ENCODE peak calls at places on chromosome 9, in ten cellular contexts. One of them, this sample, is unnamed.

GRCh38 chr9:105206821-105207699 is 37.4 kb upstream of the SLC44A1 start:
- DNase-seq in HFF-Myc: no peak
- DNase-seq in fibroblast of mammary gland: peak
- DNase-seq in A549: no peak
- DNase-seq in H9: no peak
- DNase-seq in progenitor cell of endocrine pancreas: no peak
- DNase-seq in neural crest cell: no peak
- DNase-seq in transverse colon: no peak
- DNase-seq in cardiac muscle cell: no peak
- DNase-seq in GM12865: no peak
- DNase-seq in this sample: no peak

GRCh38 chr9:27054841-27055240 is 49.4 kb upstream of the LRRC19 start:
- DNase-seq in cardiac muscle cell: no peak
- DNase-seq in transverse colon: no peak
- DNase-seq in GM12865: no peak
- DNase-seq in H9: no peak
- DNase-seq in A549: no peak
- DNase-seq in HFF-Myc: no peak
- DNase-seq in fibroblast of mammary gland: no peak
- DNase-seq in progenitor cell of endocrine pancreas: no peak
- DNase-seq in neural crest cell: no peak
- DNase-seq in this sample: no peak

GRCh38 chr9:133238851-133239532 is 29.9 kb upstream of the OBP2B start:
- DNase-seq in fibroblast of mammary gland: peak
- DNase-seq in transverse colon: peak
- DNase-seq in GM12865: peak
- DNase-seq in HFF-Myc: no peak
- DNase-seq in H9: peak
- DNase-seq in cardiac muscle cell: peak
- DNase-seq in progenitor cell of endocrine pancreas: peak
- DNase-seq in A549: peak
- DNase-seq in neural crest cell: peak
- DNase-seq in this sample: peak

GRCh38 chr9:7147136-7148090 is 389.6 kb downstream of the KDM4C start:
- DNase-seq in transverse colon: peak
- DNase-seq in fibroblast of mammary gland: no peak
- DNase-seq in HFF-Myc: no peak
- DNase-seq in GM12865: no peak
- DNase-seq in progenitor cell of endocrine pancreas: no peak
- DNase-seq in neural crest cell: no peak
- DNase-seq in A549: no peak
- DNase-seq in H9: no peak
- DNase-seq in cardiac muscle cell: peak
- DNase-seq in this sample: no peak

GRCh38 chr9:85522459-85523092 is 219.2 kb downstream of the AGTPBP1 start:
- DNase-seq in fibroblast of mammary gland: peak
- DNase-seq in cardiac muscle cell: peak
- DNase-seq in GM12865: peak
- DNase-seq in HFF-Myc: no peak
- DNase-seq in H9: peak
- DNase-seq in progenitor cell of endocrine pancreas: peak
- DNase-seq in A549: peak
- DNase-seq in transverse colon: peak
- DNase-seq in neural crest cell: peak
- DNase-seq in this sample: no peak

GRCh38 chr9:127451681-127452480 is 571 bp downstream of the LRSAM1 start:
- DNase-seq in A549: peak
- DNase-seq in fibroblast of mammary gland: peak
- DNase-seq in neural crest cell: peak
- DNase-seq in H9: peak
- DNase-seq in GM12865: peak
- DNase-seq in cardiac muscle cell: peak
- DNase-seq in progenitor cell of endocrine pancreas: peak
- DNase-seq in HFF-Myc: peak
- DNase-seq in transverse colon: peak
- DNase-seq in this sample: peak

GRCh38 chr9:94692601-94693000 is 33.9 kb upstream of the AOPEP start:
- DNase-seq in fibroblast of mammary gland: no peak
- DNase-seq in H9: no peak
- DNase-seq in neural crest cell: no peak
- DNase-seq in cardiac muscle cell: no peak
- DNase-seq in progenitor cell of endocrine pancreas: no peak
- DNase-seq in HFF-Myc: no peak
- DNase-seq in GM12865: no peak
- DNase-seq in A549: peak
- DNase-seq in transverse colon: no peak
- DNase-seq in this sample: peak

GRCh38 chr9:101477736-101478135 is 42.2 kb upstream of the ALDOB start:
- DNase-seq in neural crest cell: no peak
- DNase-seq in H9: no peak
- DNase-seq in HFF-Myc: no peak
- DNase-seq in progenitor cell of endocrine pancreas: no peak
- DNase-seq in GM12865: no peak
- DNase-seq in transverse colon: no peak
- DNase-seq in cardiac muscle cell: no peak
- DNase-seq in A549: no peak
- DNase-seq in fibroblast of mammary gland: peak
- DNase-seq in this sample: no peak

GRCh38 chr9:69193685-69194032 is 19.6 kb downstream of the TJP2 start:
- DNase-seq in neural crest cell: no peak
- DNase-seq in HFF-Myc: no peak
- DNase-seq in fibroblast of mammary gland: no peak
- DNase-seq in transverse colon: no peak
- DNase-seq in cardiac muscle cell: no peak
- DNase-seq in progenitor cell of endocrine pancreas: no peak
- DNase-seq in GM12865: no peak
- DNase-seq in H9: no peak
- DNase-seq in A549: peak
- DNase-seq in this sample: no peak
- TF ChIP-seq CTCF in neural crest cell: no peak
- TF ChIP-seq CTCF in HFF-Myc: no peak
- TF ChIP-seq CTCF in fibroblast of mammary gland: no peak
- TF ChIP-seq CTCF in transverse colon: no peak
- TF ChIP-seq CTCF in cardiac muscle cell: no peak
- TF ChIP-seq CTCF in progenitor cell of endocrine pancreas: no peak
- TF ChIP-seq CTCF in GM12865: no peak
- TF ChIP-seq CTCF in H9: no peak
- TF ChIP-seq CTCF in A549: no peak
- TF ChIP-seq CTCF in this sample: no peak

DNA sequence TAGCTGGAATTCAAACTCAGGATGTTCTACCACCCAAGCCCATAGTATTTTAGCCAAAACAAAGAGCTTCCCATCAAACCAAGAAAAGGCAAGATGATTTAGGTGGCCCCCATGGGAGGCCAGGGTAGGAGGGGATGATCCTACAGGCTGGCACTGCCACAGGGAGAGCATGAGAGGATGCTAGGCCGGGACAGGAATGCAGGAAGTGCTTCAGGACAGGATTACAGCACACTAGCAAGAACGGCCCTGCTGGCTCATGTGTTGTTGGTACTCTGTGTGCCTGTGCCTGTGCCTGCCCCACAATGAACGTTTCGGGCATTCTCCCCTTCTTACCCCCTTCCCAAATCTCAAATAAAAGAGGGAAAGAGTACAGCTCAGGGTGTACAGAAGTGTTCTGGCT is 110.7 kb upstream of the TRIM32 start:
- DNase-seq in progenitor cell of endocrine pancreas: no peak
- DNase-seq in HFF-Myc: no peak
- DNase-seq in transverse colon: no peak
- DNase-seq in cardiac muscle cell: no peak
- DNase-seq in GM12865: no peak
- DNase-seq in A549: no peak
- DNase-seq in H9: no peak
- DNase-seq in neural crest cell: no peak
- DNase-seq in fibroblast of mammary gland: no peak
- DNase-seq in this sample: no peak
- TF ChIP-seq CTCF in progenitor cell of endocrine pancreas: no peak
- TF ChIP-seq CTCF in HFF-Myc: no peak
- TF ChIP-seq CTCF in transverse colon: no peak
- TF ChIP-seq CTCF in cardiac muscle cell: no peak
- TF ChIP-seq CTCF in GM12865: no peak
- TF ChIP-seq CTCF in A549: no peak
- TF ChIP-seq CTCF in H9: no peak
- TF ChIP-seq CTCF in neural crest cell: no peak
- TF ChIP-seq CTCF in fibroblast of mammary gland: no peak
- TF ChIP-seq CTCF in this sample: no peak

GRCh38 chr9:9996259-9996658 is 616.5 kb downstream of the PTPRD start:
- DNase-seq in fibroblast of mammary gland: no peak
- DNase-seq in transverse colon: no peak
- DNase-seq in GM12865: no peak
- DNase-seq in cardiac muscle cell: no peak
- DNase-seq in HFF-Myc: no peak
- DNase-seq in progenitor cell of endocrine pancreas: no peak
- DNase-seq in A549: no peak
- DNase-seq in H9: no peak
- DNase-seq in neural crest cell: no peak
- DNase-seq in this sample: no peak

GRCh38 chr9:10000669-10001068 is 612.1 kb downstream of the PTPRD start:
- DNase-seq in HFF-Myc: no peak
- DNase-seq in neural crest cell: no peak
- DNase-seq in fibroblast of mammary gland: no peak
- DNase-seq in progenitor cell of endocrine pancreas: no peak
- DNase-seq in GM12865: no peak
- DNase-seq in H9: peak
- DNase-seq in cardiac muscle cell: no peak
- DNase-seq in transverse colon: no peak
- DNase-seq in A549: no peak
- DNase-seq in this sample: no peak

GRCh38 chr9:9997585-9997984 is 615.2 kb downstream of the PTPRD start:
- DNase-seq in cardiac muscle cell: no peak
- DNase-seq in HFF-Myc: no peak
- DNase-seq in neural crest cell: no peak
- DNase-seq in GM12865: no peak
- DNase-seq in transverse colon: no peak
- DNase-seq in progenitor cell of endocrine pancreas: no peak
- DNase-seq in fibroblast of mammary gland: no peak
- DNase-seq in A549: no peak
- DNase-seq in H9: no peak
- DNase-seq in this sample: no peak

GRCh38 chr9:10003047-10003446 is 609.8 kb downstream of the PTPRD start:
- DNase-seq in H9: no peak
- DNase-seq in transverse colon: no peak
- DNase-seq in A549: no peak
- DNase-seq in progenitor cell of endocrine pancreas: no peak
- DNase-seq in GM12865: no peak
- DNase-seq in fibroblast of mammary gland: no peak
- DNase-seq in HFF-Myc: no peak
- DNase-seq in cardiac muscle cell: no peak
- DNase-seq in neural crest cell: no peak
- DNase-seq in this sample: no peak

DNA sequence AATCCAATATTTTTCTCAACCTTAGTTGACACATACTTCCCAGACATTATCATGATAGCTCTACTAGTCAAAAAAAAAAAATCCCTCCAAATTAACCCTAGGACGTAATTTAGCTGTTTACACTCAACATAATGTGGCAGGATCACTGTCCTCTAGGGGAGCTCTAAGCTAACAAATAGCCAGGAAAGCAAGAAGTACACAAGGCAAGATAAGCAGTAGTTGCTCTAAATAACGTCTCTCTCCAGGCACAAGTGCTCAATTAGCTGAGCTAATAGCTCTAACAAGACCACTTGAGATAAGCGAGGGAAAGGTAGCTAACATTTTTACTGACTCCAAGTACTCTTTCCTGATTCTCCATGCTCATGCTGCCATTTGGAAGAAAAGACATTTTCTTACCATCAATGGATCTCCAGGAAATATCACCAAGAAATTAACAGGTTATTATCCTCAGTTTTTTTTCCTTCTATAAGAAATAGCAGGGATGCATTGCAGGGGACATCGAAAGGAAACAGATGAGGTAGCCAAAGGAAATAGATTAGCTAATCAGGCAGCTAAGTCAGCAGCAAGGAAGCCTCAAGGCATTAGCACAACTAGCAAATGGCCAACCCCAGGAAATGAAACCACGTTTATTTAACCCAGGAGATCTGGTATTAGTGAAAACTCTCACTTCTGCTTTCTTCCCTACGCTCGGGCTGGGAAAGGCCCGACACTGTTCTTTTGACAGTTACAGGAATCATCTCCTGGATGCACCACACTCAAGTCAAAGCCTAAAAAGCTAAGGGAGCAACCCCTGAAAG is 614.1 kb downstream of the PTPRD start:
- DNase-seq in cardiac muscle cell: peak
- DNase-seq in A549: peak
- DNase-seq in H9: no peak
- DNase-seq in neural crest cell: no peak
- DNase-seq in transverse colon: no peak
- DNase-seq in fibroblast of mammary gland: peak
- DNase-seq in HFF-Myc: no peak
- DNase-seq in GM12865: peak
- DNase-seq in progenitor cell of endocrine pancreas: no peak
- DNase-seq in this sample: no peak
- TF ChIP-seq CTCF in cardiac muscle cell: no peak
- TF ChIP-seq CTCF in A549: no peak
- TF ChIP-seq CTCF in H9: peak
- TF ChIP-seq CTCF in neural crest cell: peak
- TF ChIP-seq CTCF in transverse colon: no peak
- TF ChIP-seq CTCF in fibroblast of mammary gland: peak
- TF ChIP-seq CTCF in HFF-Myc: no peak
- TF ChIP-seq CTCF in GM12865: peak
- TF ChIP-seq CTCF in progenitor cell of endocrine pancreas: peak
- TF ChIP-seq CTCF in this sample: no peak

GRCh38 chr9:126068534-126069230 is 257.9 kb upstream of the MVB12B start:
- DNase-seq in A549: no peak
- DNase-seq in HFF-Myc: no peak
- DNase-seq in H9: no peak
- DNase-seq in cardiac muscle cell: no peak
- DNase-seq in transverse colon: no peak
- DNase-seq in GM12865: no peak
- DNase-seq in neural crest cell: no peak
- DNase-seq in progenitor cell of endocrine pancreas: no peak
- DNase-seq in fibroblast of mammary gland: peak
- DNase-seq in this sample: no peak

GRCh38 chr9:126070071-126070470 is 256.6 kb upstream of the MVB12B start:
- DNase-seq in HFF-Myc: no peak
- DNase-seq in progenitor cell of endocrine pancreas: no peak
- DNase-seq in H9: no peak
- DNase-seq in cardiac muscle cell: no peak
- DNase-seq in A549: no peak
- DNase-seq in fibroblast of mammary gland: no peak
- DNase-seq in GM12865: no peak
- DNase-seq in neural crest cell: no peak
- DNase-seq in transverse colon: no peak
- DNase-seq in this sample: no peak

GRCh38 chr9:126071076-126071750 is 255.4 kb upstream of the MVB12B start:
- DNase-seq in A549: no peak
- DNase-seq in transverse colon: no peak
- DNase-seq in progenitor cell of endocrine pancreas: no peak
- DNase-seq in fibroblast of mammary gland: no peak
- DNase-seq in neural crest cell: no peak
- DNase-seq in cardiac muscle cell: no peak
- DNase-seq in GM12865: no peak
- DNase-seq in H9: no peak
- DNase-seq in HFF-Myc: no peak
- DNase-seq in this sample: no peak

GRCh38 chr9:126067031-126067734 is 259.4 kb upstream of the MVB12B start:
- DNase-seq in GM12865: no peak
- DNase-seq in HFF-Myc: no peak
- DNase-seq in neural crest cell: no peak
- DNase-seq in progenitor cell of endocrine pancreas: no peak
- DNase-seq in transverse colon: no peak
- DNase-seq in cardiac muscle cell: no peak
- DNase-seq in A549: no peak
- DNase-seq in fibroblast of mammary gland: no peak
- DNase-seq in H9: no peak
- DNase-seq in this sample: no peak

DNA sequence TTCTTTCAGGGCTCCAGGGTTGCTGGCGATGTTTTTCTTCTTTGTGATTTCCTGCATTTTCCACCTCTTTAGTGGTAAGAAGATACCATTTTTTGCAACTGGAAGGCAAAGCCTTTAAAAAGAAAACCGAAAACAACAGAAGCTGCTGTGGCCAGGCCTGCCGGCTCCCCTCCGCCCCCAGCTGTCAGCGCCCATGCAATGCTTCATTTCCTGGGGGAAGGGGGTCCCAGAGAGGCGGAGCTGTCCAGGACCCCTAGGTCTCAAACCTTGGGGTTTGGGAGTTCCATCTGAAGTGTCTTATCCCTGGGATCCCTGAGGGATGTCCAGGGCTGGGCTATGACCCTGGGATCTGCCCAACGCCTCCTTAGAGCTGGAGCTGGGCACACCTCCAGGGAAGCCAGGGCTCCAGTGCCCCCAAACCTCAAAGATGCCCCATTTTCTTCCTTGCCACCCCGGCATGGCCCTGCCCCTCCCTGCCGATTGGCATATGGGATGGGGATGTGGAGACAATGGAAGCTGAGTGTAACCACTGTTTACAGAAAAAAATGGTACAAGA is 257.2 kb upstream of the MVB12B start:
- DNase-seq in fibroblast of mammary gland: no peak
- DNase-seq in progenitor cell of endocrine pancreas: no peak
- DNase-seq in A549: no peak
- DNase-seq in neural crest cell: no peak
- DNase-seq in HFF-Myc: no peak
- DNase-seq in transverse colon: no peak
- DNase-seq in cardiac muscle cell: no peak
- DNase-seq in H9: no peak
- DNase-seq in GM12865: peak
- DNase-seq in this sample: no peak
- TF ChIP-seq CTCF in fibroblast of mammary gland: no peak
- TF ChIP-seq CTCF in progenitor cell of endocrine pancreas: no peak
- TF ChIP-seq CTCF in A549: no peak
- TF ChIP-seq CTCF in neural crest cell: no peak
- TF ChIP-seq CTCF in HFF-Myc: no peak
- TF ChIP-seq CTCF in transverse colon: no peak
- TF ChIP-seq CTCF in cardiac muscle cell: no peak
- TF ChIP-seq CTCF in H9: no peak
- TF ChIP-seq CTCF in GM12865: peak
- TF ChIP-seq CTCF in this sample: no peak

This sample was measured in Calu3.